ENCODE peak calls at places on chromosome 3, in eight cellular contexts. Z, H, O, I, G, V, E and L are unnamed samples.

GRCh38 chr3:124696011-124696410 is 34.2 kb upstream of the UMPS start:
- DNase-seq in Z (no peak), H (no peak), O (no peak), I (no peak), G (no peak), V (no peak), E (no peak), L (no peak)

GRCh38 chr3:57161915-57162314 is 3.2 kb downstream of the IL17RD start:
- DNase-seq in Z (no peak), H (no peak), O (no peak), I (no peak), G (no peak), V (no peak), E (no peak), L (no peak)

GRCh38 chr3:197595470-197596185 is 39.9 kb upstream of the BDH1 start:
- DNase-seq in Z (no peak), H (no peak), O (no peak), I (no peak), G (no peak), V (no peak), E (no peak), L (no peak)

GRCh38 chr3:132062535-132062934 is 27.7 kb upstream of the CPNE4 start:
- DNase-seq in Z (no peak), H (no peak), O (no peak), I (peak), G (no peak), V (no peak), E (no peak), L (no peak)

GRCh38 chr3:29555590-29555989 is 274.7 kb downstream of the RBMS3 start:
- DNase-seq in Z (no peak), H (no peak), O (no peak), I (no peak), G (peak), V (no peak), E (no peak), L (no peak)

GRCh38 chr3:13231781-13232515 is 158.7 kb upstream of the IQSEC1 start:
- DNase-seq in Z (no peak), H (no peak), O (no peak), I (no peak), G (no peak), V (no peak), E (no peak), L (no peak)

GRCh38 chr3:18444597-18445420 is 19.7 kb upstream of the SATB1 start:
- DNase-seq in Z (peak), H (peak), O (no peak), I (peak), G (peak), V (peak), E (peak), L (peak)

GRCh38 chr3:17846466-17846865 is 104.0 kb upstream of the TBC1D5 start:
- DNase-seq in Z (peak), H (no peak), O (no peak), I (no peak), G (peak), V (no peak), E (peak), L (no peak)

GRCh38 chr3:103410231-103410630 is 975.4 kb downstream of the ZPLD1 start:
- DNase-seq in Z (no peak), H (no peak), O (no peak), I (no peak), G (no peak), V (no peak), E (no peak), L (no peak)

GRCh38 chr3:96966181-96966929 is 152.0 kb downstream of the EPHA6 start:
- DNase-seq in Z (peak), H (no peak), O (no peak), I (no peak), G (peak), V (no peak), E (no peak), L (no peak)

GRCh38 chr3:37143821-37144220 is 30.6 kb downstream of the LRRFIP2 start:
- DNase-seq in Z (no peak), H (no peak), O (no peak), I (no peak), G (no peak), V (no peak), E (no peak), L (no peak)

GRCh38 chr3:141110322-141110721 is 59.2 kb downstream of the SPSB4 start:
- DNase-seq in Z (no peak), H (no peak), O (no peak), I (no peak), G (no peak), V (no peak), E (no peak), L (no peak)

GRCh38 chr3:100264242-100264641 is 3.5 kb downstream of the TBC1D23 start:
- DNase-seq in Z (no peak), H (no peak), O (no peak), I (no peak), G (no peak), V (no peak), E (no peak), L (no peak)

GRCh38 chr3:153244961-153245360 is 82.9 kb downstream of the RAP2B start:
- DNase-seq in Z (no peak), H (no peak), O (no peak), I (no peak), G (peak), V (no peak), E (peak), L (no peak)

GRCh38 chr3:123119388-123119787 is 52.6 kb downstream of the PDIA5 start:
- DNase-seq in Z (no peak), H (no peak), O (no peak), I (no peak), G (no peak), V (no peak), E (no peak), L (no peak)

GRCh38 chr3:71185733-71186455 is 397.6 kb downstream of the FOXP1 start:
- DNase-seq in Z (peak), H (no peak), O (no peak), I (peak), G (peak), V (no peak), E (peak), L (no peak)

GRCh38 chr3:123783811-123784210 is 100.3 kb downstream of the MYLK start:
- DNase-seq in Z (no peak), H (no peak), O (no peak), I (no peak), G (no peak), V (no peak), E (no peak), L (no peak)

GRCh38 chr3:162547321-162547720 is 1050.7 kb downstream of the OTOL1 start:
- DNase-seq in Z (no peak), H (no peak), O (no peak), I (no peak), G (no peak), V (no peak), E (no peak), L (no peak)

DNA sequence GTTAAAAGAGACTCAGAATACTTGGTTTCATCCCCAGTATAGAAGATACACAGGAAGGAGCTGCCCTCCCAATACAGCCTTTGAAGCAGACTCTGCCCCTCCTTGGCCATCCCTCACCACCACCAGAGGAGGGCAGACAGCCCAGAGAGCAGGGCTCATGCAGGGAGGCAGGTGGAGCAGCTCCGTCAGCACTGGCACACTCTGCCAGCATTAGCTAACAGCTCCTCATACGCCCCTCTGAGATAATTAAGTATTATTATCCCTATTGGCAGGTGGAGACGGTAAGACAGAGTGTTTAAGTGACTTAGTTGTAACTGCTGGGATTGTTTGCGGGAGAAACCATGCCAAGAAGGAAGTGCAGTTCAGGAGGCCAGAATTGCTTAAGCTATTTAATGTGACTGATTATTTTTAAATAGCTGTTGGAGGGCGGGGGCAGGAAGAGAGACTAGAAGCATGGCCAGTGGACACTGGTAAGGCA is 434.0 kb downstream of the EPHB1 start:
- DNase-seq in Z (no peak), H (peak), O (no peak), I (no peak), G (no peak), V (no peak), E (no peak), L (no peak)
- TF ChIP-seq CTCF in Z (no peak), H (no peak), O (no peak), I (no peak), G (no peak), V (no peak), E (no peak), L (no peak)

DNA sequence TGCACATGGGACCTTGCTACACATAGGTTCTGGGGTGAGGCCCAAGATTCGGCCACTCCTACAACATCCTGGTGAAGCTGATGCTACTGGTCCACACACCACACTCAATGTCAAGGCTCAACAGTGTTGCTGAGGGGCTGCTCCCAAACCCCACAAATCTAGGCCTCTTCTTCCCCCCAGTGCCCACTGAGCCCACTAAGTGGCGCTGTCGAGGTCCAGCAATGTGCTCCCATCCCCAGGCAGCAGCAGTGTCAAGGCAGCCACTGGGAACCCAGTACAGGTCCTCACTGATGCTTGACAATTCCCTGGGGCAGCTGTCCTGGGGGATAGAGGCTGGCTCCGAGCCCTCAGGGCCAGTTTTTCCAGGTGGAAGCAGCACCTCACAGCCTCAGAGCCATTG is 21.5 kb downstream of the SCN5A start:
- DNase-seq in Z (peak), H (no peak), O (no peak), I (no peak), G (peak), V (no peak), E (no peak), L (no peak)
- TF ChIP-seq CTCF in Z (peak), H (no peak), O (no peak), I (peak), G (peak), V (no peak), E (peak), L (no peak)

GRCh38 chr3:65146149-65146548 is 458.3 kb upstream of the ADAMTS9 start:
- DNase-seq in Z (peak), H (peak), O (no peak), I (peak), G (peak), V (no peak), E (peak), L (no peak)
- TF ChIP-seq CTCF in Z (no peak), H (no peak), O (no peak), I (no peak), G (no peak), V (no peak), E (no peak), L (no peak)

GRCh38 chr3:46491089-46492070 is 6.4 kb upstream of the RTP3 start:
- DNase-seq in Z (no peak), H (peak), O (no peak), I (peak), G (peak), V (no peak), E (no peak), L (peak)

GRCh38 chr3:46489875-46490274 is 7.9 kb upstream of the RTP3 start:
- DNase-seq in Z (peak), H (no peak), O (no peak), I (peak), G (peak), V (no peak), E (peak), L (no peak)

GRCh38 chr3:46489406-46489805 is 8.4 kb upstream of the RTP3 start:
- DNase-seq in Z (no peak), H (no peak), O (no peak), I (no peak), G (no peak), V (no peak), E (no peak), L (peak)

GRCh38 chr3:46490338-46491084 is 7.3 kb upstream of the RTP3 start:
- DNase-seq in Z (peak), H (no peak), O (no peak), I (peak), G (peak), V (peak), E (no peak), L (peak)

GRCh38 chr3:46488735-46489361 is 8.9 kb upstream of the RTP3 start:
- DNase-seq in Z (peak), H (peak), O (peak), I (peak), G (peak), V (peak), E (peak), L (peak)
- TF ChIP-seq CTCF in Z (peak), H (peak), O (peak), I (peak), G (peak), V (peak), E (peak), L (peak)

DNA sequence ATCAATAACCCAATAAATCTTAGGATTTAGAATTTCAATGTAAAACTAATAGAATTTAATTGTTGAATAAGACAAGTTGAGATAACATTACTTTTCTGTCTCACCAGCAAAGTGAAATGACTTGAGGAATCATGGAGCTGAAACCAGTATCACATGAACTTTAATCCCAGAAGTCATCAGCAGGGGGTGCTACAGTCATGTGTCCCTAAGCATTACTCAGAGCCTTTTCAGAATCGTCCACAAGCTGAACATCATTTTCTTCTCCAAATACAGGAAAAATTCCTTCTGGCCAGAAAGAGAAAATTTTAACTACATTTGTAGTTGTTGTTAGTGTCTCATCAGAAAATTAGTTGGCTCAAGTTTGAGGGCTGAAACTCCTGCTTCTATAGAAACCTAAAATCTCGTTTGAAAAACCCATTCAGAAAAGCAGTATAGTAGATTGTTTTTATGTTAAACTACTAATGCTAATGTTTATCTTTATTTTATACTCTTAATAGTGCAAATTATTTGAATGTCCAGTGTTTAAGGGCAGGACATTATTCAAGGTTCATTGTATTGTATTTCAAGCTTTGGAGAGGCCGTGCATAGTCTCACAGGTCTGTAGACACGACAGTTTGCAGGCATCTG is 384.1 kb downstream of the PLOD2 start:
- DNase-seq in Z (peak), H (peak), O (no peak), I (peak), G (peak), V (peak), E (peak), L (no peak)
- TF ChIP-seq CTCF in Z (peak), H (peak), O (peak), I (peak), G (peak), V (peak), E (peak), L (peak)